ENCODE peak calls at places on chromosomes 7 and 10, in four cellular contexts. Y is uterus, Z is AG04449, H is lung. E is an unnamed sample.

GRCh38 chr10:28560617-28561016 is 27.7 kb downstream of the WAC start:
- DNase-seq in Y (no peak), Z (no peak), H (no peak), E (no peak)

GRCh38 chr10:30490289-30491000 is 56.5 kb downstream of the MAP3K8 start:
- DNase-seq in Y (no peak), Z (no peak), H (no peak), E (no peak)

GRCh38 chr10:100980327-100981110 is 6.8 kb downstream of the MRPL43 start:
- DNase-seq in Y (peak), Z (no peak), H (no peak), E (no peak)

GRCh38 chr10:77598606-77599005 is 39.0 kb downstream of the KCNMA1 start:
- DNase-seq in Y (no peak), Z (no peak), H (no peak), E (no peak)

GRCh38 chr7:13312327-13312726 is 624.9 kb downstream of the ARL4A start:
- DNase-seq in Y (no peak), Z (no peak), H (no peak), E (no peak)

GRCh38 chr10:105844653-105845052 is 1203.6 kb downstream of the SORCS3 start:
- DNase-seq in Y (no peak), Z (no peak), H (no peak), E (no peak)

GRCh38 chr7:100545636-100546128 is 6.7 kb downstream of the AGFG2 start:
- DNase-seq in Y (peak), Z (peak), H (no peak), E (peak)

GRCh38 chr10:79178070-79178576 is 109.4 kb downstream of the ZMIZ1 start:
- DNase-seq in Y (no peak), Z (no peak), H (no peak), E (no peak)

GRCh38 chr10:43574906-43575305 is 490 bp upstream of the ZNF239 start:
- DNase-seq in Y (no peak), Z (no peak), H (no peak), E (no peak)

GRCh38 chr7:74542558-74543117 is 88.9 kb downstream of the GTF2IRD1 start:
- DNase-seq in Y (no peak), Z (no peak), H (no peak), E (no peak)
- TF ChIP-seq CTCF in Y (no peak), Z (no peak), H (no peak), E (no peak)

GRCh38 chr7:74462707-74463100 is 9.0 kb downstream of the GTF2IRD1 start:
- DNase-seq in Y (no peak), Z (no peak), H (no peak), E (no peak)
- H3K4me3 ChIP-seq in Y (no peak), Z (no peak), H (no peak), E (no peak)

GRCh38 chr10:96743988-96744585 is 23.8 kb upstream of the PIK3AP1 start:
- DNase-seq in Y (no peak), Z (no peak), H (no peak), E (no peak)
- TF ChIP-seq CTCF in Y (no peak), Z (no peak), H (no peak), E (peak)

GRCh38 chr10:71847418-71847817 is 3.6 kb downstream of the PSAP start:
- DNase-seq in Y (no peak), Z (no peak), H (no peak), E (no peak)
- H3K4me3 ChIP-seq in Y (no peak), Z (no peak), H (no peak), E (no peak)

GRCh38 chr10:5449823-5450222 is 37.5 kb downstream of the NET1 start:
- DNase-seq in Y (peak), Z (no peak), H (no peak), E (no peak)
- TF ChIP-seq CTCF in Y (no peak), Z (no peak), H (no peak), E (peak)

GRCh38 chr10:70693619-70694286 is 21.4 kb downstream of the ADAMTS14 start:
- DNase-seq in Y (peak), Z (peak), H (peak), E (no peak)
- H3K4me3 ChIP-seq in Y (no peak), Z (peak), H (no peak), E (no peak)

GRCh38 chr10:111289467-111289866 is 212.6 kb downstream of the ADRA2A start:
- DNase-seq in Y (no peak), Z (no peak), H (no peak), E (no peak)
- TF ChIP-seq CTCF in Y (no peak), Z (no peak), H (no peak), E (no peak)

E was measured in kidney epithelial cell.